ENCODE peak calls at places on chromosomes 13 and 19, in four cellular contexts. One of them, this sample, is unnamed.

GRCh38 chr13:112992931-112993700 is 24.1 kb downstream of the MCF2L start:
- DNase-seq in heart left ventricle: no peak
- DNase-seq in A549: no peak
- DNase-seq in stomach: no peak
- DNase-seq in this sample: no peak

GRCh38 chr13:106527806-106528205 is 7.7 kb downstream of the EFNB2 start:
- DNase-seq in heart left ventricle: no peak
- DNase-seq in A549: no peak
- DNase-seq in stomach: no peak
- DNase-seq in this sample: no peak

GRCh38 chr19:1450735-1451669 is 1.1 kb downstream of the APC2 start:
- DNase-seq in heart left ventricle: no peak
- DNase-seq in A549: no peak
- DNase-seq in stomach: no peak
- DNase-seq in this sample: no peak

GRCh38 chr19:7909471-7910067 is 5.1 kb upstream of the TGFBR3L start:
- DNase-seq in heart left ventricle: no peak
- DNase-seq in A549: no peak
- DNase-seq in stomach: no peak
- DNase-seq in this sample: no peak

GRCh38 chr13:45781553-45782326 is 69.8 kb downstream of the SIAH3 start:
- DNase-seq in heart left ventricle: peak
- DNase-seq in A549: no peak
- DNase-seq in stomach: peak
- DNase-seq in this sample: no peak

GRCh38 chr13:26226209-26226608 is 4.1 kb upstream of the RNF6 start:
- DNase-seq in heart left ventricle: no peak
- DNase-seq in A549: no peak
- DNase-seq in stomach: no peak
- DNase-seq in this sample: no peak

GRCh38 chr19:6424190-6424938 is at the start of gene KHSRP:
- DNase-seq in heart left ventricle: peak
- DNase-seq in A549: no peak
- DNase-seq in stomach: no peak
- DNase-seq in this sample: no peak

GRCh38 chr13:46114599-46114998 is 9.8 kb upstream of the CPB2 start:
- DNase-seq in heart left ventricle: no peak
- DNase-seq in A549: no peak
- DNase-seq in stomach: no peak
- DNase-seq in this sample: no peak

GRCh38 chr13:46297338-46297737 is 85.6 kb downstream of the LRRC63 start:
- DNase-seq in heart left ventricle: no peak
- DNase-seq in A549: no peak
- DNase-seq in stomach: no peak
- DNase-seq in this sample: no peak

GRCh38 chr19:47619763-47620162 is 10.8 kb downstream of the BICRA start:
- DNase-seq in heart left ventricle: no peak
- DNase-seq in A549: no peak
- DNase-seq in stomach: no peak
- DNase-seq in this sample: no peak

GRCh38 chr13:35763805-35764170 is 287.3 kb upstream of the MAB21L1 start:
- DNase-seq in heart left ventricle: no peak
- DNase-seq in A549: no peak
- DNase-seq in stomach: no peak
- DNase-seq in this sample: no peak

GRCh38 chr19:5943623-5944022 is 29.6 kb downstream of the CAPS start:
- DNase-seq in heart left ventricle: no peak
- DNase-seq in A549: no peak
- DNase-seq in stomach: no peak
- DNase-seq in this sample: no peak

GRCh38 chr19:23996549-23996948 is 81.9 kb downstream of the ZNF726 start:
- DNase-seq in heart left ventricle: no peak
- DNase-seq in A549: peak
- DNase-seq in stomach: no peak
- DNase-seq in this sample: no peak

GRCh38 chr19:54464624-54465266 is 1.2 kb upstream of the LENG9 start:
- DNase-seq in heart left ventricle: peak
- DNase-seq in A549: peak
- DNase-seq in stomach: peak
- DNase-seq in this sample: peak
- TF ChIP-seq POLR2A in heart left ventricle: no peak
- TF ChIP-seq POLR2A in A549: peak
- TF ChIP-seq POLR2A in stomach: no peak
- TF ChIP-seq POLR2A in this sample: no peak

GRCh38 chr13:31199527-31199848 is 287 bp upstream of the B3GLCT start:
- DNase-seq in heart left ventricle: no peak
- DNase-seq in A549: no peak
- DNase-seq in stomach: no peak
- DNase-seq in this sample: no peak
- H3K27ac ChIP-seq in heart left ventricle: peak
- H3K27ac ChIP-seq in A549: peak
- H3K27ac ChIP-seq in stomach: peak
- H3K27ac ChIP-seq in this sample: peak

DNA sequence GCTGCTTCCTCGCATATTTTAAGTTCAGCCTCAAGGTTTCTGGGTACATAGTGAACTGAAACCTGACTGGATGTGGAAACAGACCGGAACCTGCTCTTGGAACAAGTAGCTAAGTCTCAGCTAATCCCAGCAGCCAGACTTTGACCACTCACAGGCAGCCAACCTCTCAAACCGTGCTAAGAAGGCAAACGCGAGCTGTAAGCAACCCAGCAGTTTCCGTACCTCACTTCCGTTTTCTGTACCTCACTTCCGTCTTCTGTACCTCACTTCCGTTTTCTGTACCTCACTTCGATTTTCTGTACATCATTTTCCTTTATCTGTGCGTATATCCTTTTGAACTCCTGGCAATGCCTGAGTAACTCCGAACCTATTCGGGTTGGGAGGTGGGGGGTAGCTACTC is 96.8 kb downstream of the SUCLA2 start:
- DNase-seq in heart left ventricle: no peak
- DNase-seq in A549: no peak
- DNase-seq in stomach: no peak
- DNase-seq in this sample: no peak
- H3K4me3 ChIP-seq in heart left ventricle: peak
- H3K4me3 ChIP-seq in A549: no peak
- H3K4me3 ChIP-seq in stomach: no peak
- H3K4me3 ChIP-seq in this sample: peak

GRCh38 chr13:36819064-36819810 is at the start of gene RFXAP:
- DNase-seq in heart left ventricle: peak
- DNase-seq in A549: peak
- DNase-seq in stomach: peak
- DNase-seq in this sample: peak
- TF ChIP-seq POLR2A in heart left ventricle: no peak
- TF ChIP-seq POLR2A in A549: peak
- TF ChIP-seq POLR2A in stomach: no peak
- TF ChIP-seq POLR2A in this sample: peak

GRCh38 chr19:16544468-16545231 is 2.4 kb upstream of the CHERP start:
- DNase-seq in heart left ventricle: no peak
- DNase-seq in A549: no peak
- DNase-seq in stomach: no peak
- DNase-seq in this sample: no peak

GRCh38 chr19:16542894-16543498 is 759 bp upstream of the CHERP start:
- DNase-seq in heart left ventricle: no peak
- DNase-seq in A549: no peak
- DNase-seq in stomach: no peak
- DNase-seq in this sample: no peak

DNA sequence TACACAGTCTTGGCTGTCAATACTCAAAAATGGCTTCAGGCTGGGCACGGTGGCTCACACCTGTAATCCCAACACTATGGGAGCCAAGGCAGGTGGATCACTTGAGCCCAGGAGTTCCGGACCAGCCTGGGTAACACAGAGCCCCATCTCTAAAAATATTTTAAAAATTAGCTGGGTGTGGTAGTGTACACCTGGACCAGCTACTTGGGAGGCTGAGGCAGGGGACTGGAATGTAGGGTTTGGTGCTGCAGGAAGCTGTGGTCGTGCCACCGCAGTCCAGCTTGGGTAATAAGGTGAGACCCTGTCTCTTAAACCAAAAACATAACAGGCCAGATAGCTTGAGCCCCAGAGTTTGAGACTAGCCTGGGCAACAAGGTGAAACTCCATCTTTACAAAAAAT is 6.7 kb upstream of the CHERP start:
- DNase-seq in heart left ventricle: no peak
- DNase-seq in A549: no peak
- DNase-seq in stomach: no peak
- DNase-seq in this sample: no peak
- H3K27ac ChIP-seq in heart left ventricle: no peak
- H3K27ac ChIP-seq in A549: no peak
- H3K27ac ChIP-seq in stomach: no peak
- H3K27ac ChIP-seq in this sample: no peak

GRCh38 chr19:46350758-46351159 is 3.9 kb downstream of the PPP5C start:
- DNase-seq in heart left ventricle: no peak
- DNase-seq in A549: no peak
- DNase-seq in stomach: no peak
- DNase-seq in this sample: no peak
- H3K4me3 ChIP-seq in heart left ventricle: peak
- H3K4me3 ChIP-seq in A549: no peak
- H3K4me3 ChIP-seq in stomach: peak
- H3K4me3 ChIP-seq in this sample: no peak

GRCh38 chr13:99496322-99497142 is 4.7 kb upstream of the TM9SF2 start:
- DNase-seq in heart left ventricle: no peak
- DNase-seq in A549: peak
- DNase-seq in stomach: peak
- DNase-seq in this sample: no peak
- TF ChIP-seq POLR2A in heart left ventricle: no peak
- TF ChIP-seq POLR2A in A549: no peak
- TF ChIP-seq POLR2A in stomach: no peak
- TF ChIP-seq POLR2A in this sample: no peak

DNA sequence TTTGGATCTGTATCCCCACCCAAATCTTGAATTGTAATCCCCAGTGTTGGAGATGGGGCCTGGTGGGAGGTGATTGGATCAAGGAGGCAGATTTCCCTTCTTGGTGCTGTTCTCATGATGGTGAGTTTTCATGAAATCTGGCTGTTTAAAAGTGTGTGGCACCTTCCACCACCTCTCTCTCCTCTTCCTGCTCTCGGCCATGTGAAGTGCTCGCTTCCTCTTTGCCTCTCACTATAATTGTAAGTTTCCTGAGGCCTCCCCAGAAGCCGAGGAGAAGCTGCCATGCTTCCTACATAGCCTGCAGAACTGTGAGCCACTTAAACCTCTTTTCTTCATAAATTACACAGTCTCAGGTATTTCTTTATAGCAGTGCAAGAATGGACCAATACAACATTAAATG is 15.7 kb downstream of the COMMD6 start:
- DNase-seq in heart left ventricle: no peak
- DNase-seq in A549: no peak
- DNase-seq in stomach: no peak
- DNase-seq in this sample: no peak
- H3K27ac ChIP-seq in heart left ventricle: no peak
- H3K27ac ChIP-seq in A549: no peak
- H3K27ac ChIP-seq in stomach: no peak
- H3K27ac ChIP-seq in this sample: no peak

GRCh38 chr19:29012457-29012856 is 200.5 kb downstream of the UQCRFS1 start:
- DNase-seq in heart left ventricle: no peak
- DNase-seq in A549: no peak
- DNase-seq in stomach: no peak
- DNase-seq in this sample: no peak

GRCh38 chr19:29013988-29014387 is 199.0 kb downstream of the UQCRFS1 start:
- DNase-seq in heart left ventricle: no peak
- DNase-seq in A549: no peak
- DNase-seq in stomach: no peak
- DNase-seq in this sample: no peak

GRCh38 chr19:29006057-29006735 is 206.8 kb downstream of the UQCRFS1 start:
- DNase-seq in heart left ventricle: no peak
- DNase-seq in A549: no peak
- DNase-seq in stomach: no peak
- DNase-seq in this sample: no peak

GRCh38 chr19:29013325-29013724 is 199.6 kb downstream of the UQCRFS1 start:
- DNase-seq in heart left ventricle: no peak
- DNase-seq in A549: no peak
- DNase-seq in stomach: no peak
- DNase-seq in this sample: no peak

DNA sequence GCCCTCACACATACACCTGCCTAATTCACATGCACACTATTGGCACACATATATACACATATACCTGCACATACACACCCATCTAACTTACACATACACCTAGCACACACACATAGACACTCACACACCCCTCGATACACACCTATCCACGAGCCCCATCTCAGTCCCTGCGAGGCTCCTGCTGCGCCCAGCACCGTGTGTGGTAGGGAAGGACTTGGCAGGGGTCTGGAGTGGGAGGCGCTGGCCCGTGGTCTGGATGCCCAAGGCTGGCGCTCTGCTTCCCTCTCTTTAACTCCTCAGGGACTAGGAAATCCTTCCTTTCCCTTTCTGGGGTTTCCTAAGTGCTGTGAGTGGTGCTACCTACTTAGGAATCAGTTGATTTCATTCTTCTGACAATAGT is 202.7 kb downstream of the UQCRFS1 start:
- DNase-seq in heart left ventricle: no peak
- DNase-seq in A549: no peak
- DNase-seq in stomach: no peak
- DNase-seq in this sample: no peak
- H3K4me3 ChIP-seq in heart left ventricle: no peak
- H3K4me3 ChIP-seq in A549: no peak
- H3K4me3 ChIP-seq in stomach: no peak
- H3K4me3 ChIP-seq in this sample: no peak

This sample was measured in breast epithelium.